ENCODE peak calls at places on chromosomes 3 and 15, in four cellular contexts. One of them, this sample, is unnamed.

GRCh38 chr3:54604495-54604894 is 323.4 kb downstream of the LRTM1 start:
- DNase-seq in stimulated activated CD4-positive, alpha-beta T cell treated with anti-CD3 and anti-CD28 coated beads, Interleukin-4, amount 100 ng/mL, for 4 hours: no peak
- DNase-seq in heart left ventricle: no peak
- DNase-seq in IMR-90: no peak
- DNase-seq in this sample: no peak

GRCh38 chr15:49415638-49416037 is 7.4 kb upstream of the FGF7 start:
- DNase-seq in heart left ventricle: no peak
- DNase-seq in stimulated activated CD4-positive, alpha-beta T cell treated with anti-CD3 and anti-CD28 coated beads, Interleukin-4, amount 100 ng/mL, for 4 hours: no peak
- DNase-seq in IMR-90: peak; percentile 97
- DNase-seq in this sample: no peak

GRCh38 chr3:143036557-143036956 is 35.2 kb downstream of the U2SURP start:
- DNase-seq in heart left ventricle: no peak
- DNase-seq in stimulated activated CD4-positive, alpha-beta T cell treated with anti-CD3 and anti-CD28 coated beads, Interleukin-4, amount 100 ng/mL, for 4 hours: no peak
- DNase-seq in IMR-90: no peak
- DNase-seq in this sample: no peak

GRCh38 chr15:48002772-48003171 is 118.0 kb upstream of the SLC24A5 start:
- DNase-seq in heart left ventricle: no peak
- DNase-seq in stimulated activated CD4-positive, alpha-beta T cell treated with anti-CD3 and anti-CD28 coated beads, Interleukin-4, amount 100 ng/mL, for 4 hours: no peak
- DNase-seq in IMR-90: no peak
- DNase-seq in this sample: no peak

GRCh38 chr3:59212128-59212764 is 162.4 kb upstream of the CFAP20DC start:
- DNase-seq in heart left ventricle: no peak
- DNase-seq in IMR-90: peak; percentile 60
- DNase-seq in stimulated activated CD4-positive, alpha-beta T cell treated with anti-CD3 and anti-CD28 coated beads, Interleukin-4, amount 100 ng/mL, for 4 hours: no peak
- DNase-seq in this sample: no peak

GRCh38 chr3:152203677-152204076 is 65.1 kb upstream of the MBNL1 start:
- DNase-seq in stimulated activated CD4-positive, alpha-beta T cell treated with anti-CD3 and anti-CD28 coated beads, Interleukin-4, amount 100 ng/mL, for 4 hours: no peak
- DNase-seq in heart left ventricle: no peak
- DNase-seq in IMR-90: peak; percentile 28
- DNase-seq in this sample: no peak

GRCh38 chr3:156705761-156706631 is 31.6 kb downstream of the TIPARP start:
- DNase-seq in IMR-90: peak; percentile 44
- DNase-seq in stimulated activated CD4-positive, alpha-beta T cell treated with anti-CD3 and anti-CD28 coated beads, Interleukin-4, amount 100 ng/mL, for 4 hours: no peak
- DNase-seq in heart left ventricle: no peak
- DNase-seq in this sample: no peak

GRCh38 chr15:75170711-75171341 is 30.9 kb upstream of the C15orf39 start:
- DNase-seq in IMR-90: no peak
- DNase-seq in stimulated activated CD4-positive, alpha-beta T cell treated with anti-CD3 and anti-CD28 coated beads, Interleukin-4, amount 100 ng/mL, for 4 hours: no peak
- DNase-seq in heart left ventricle: no peak
- DNase-seq in this sample: no peak

GRCh38 chr3:126683069-126683468 is 21.0 kb upstream of the CHCHD6 start:
- DNase-seq in heart left ventricle: no peak
- DNase-seq in stimulated activated CD4-positive, alpha-beta T cell treated with anti-CD3 and anti-CD28 coated beads, Interleukin-4, amount 100 ng/mL, for 4 hours: no peak
- DNase-seq in IMR-90: no peak
- DNase-seq in this sample: no peak

GRCh38 chr3:9837701-9838582 is 5.9 kb downstream of the RPUSD3 start:
- DNase-seq in heart left ventricle: no peak
- DNase-seq in IMR-90: no peak
- DNase-seq in stimulated activated CD4-positive, alpha-beta T cell treated with anti-CD3 and anti-CD28 coated beads, Interleukin-4, amount 100 ng/mL, for 4 hours: no peak
- DNase-seq in this sample: no peak

GRCh38 chr15:82533801-82534200 is 6.5 kb downstream of the RPS17 start:
- DNase-seq in stimulated activated CD4-positive, alpha-beta T cell treated with anti-CD3 and anti-CD28 coated beads, Interleukin-4, amount 100 ng/mL, for 4 hours: no peak
- DNase-seq in IMR-90: no peak
- DNase-seq in heart left ventricle: no peak
- DNase-seq in this sample: no peak